ENCODE peak calls at places on chromosomes 2 and 18, in five cellular contexts. Z is PC-3; H is kidney; K is stimulated activated CD8-positive, alpha-beta memory T cell treated with anti-CD3 and anti-CD28 coated beads, Interleukin-4, amount 100 ng/mL, for 24 hours; B is mesenteric fat pad. X is an unnamed sample.

GRCh38 chr2:14756981-14757657 is 124.6 kb downstream of the LRATD1 start:
- DNase-seq in Z (peak), H (no peak), K (no peak), B (no peak), X (no peak)

GRCh38 chr2:186546842-186547241 is 43.0 kb upstream of the ITGAV start:
- DNase-seq in Z (no peak), H (no peak), K (no peak), B (no peak), X (no peak)

GRCh38 chr2:127721978-127722355 is 20.7 kb downstream of the SFT2D3 start:
- DNase-seq in Z (peak), H (no peak), K (no peak), B (no peak), X (no peak)

GRCh38 chr2:32064021-32064678 is 794 bp downstream of the SPAST start:
- DNase-seq in Z (no peak), H (no peak), K (no peak), B (peak), X (no peak)

GRCh38 chr18:78086931-78087330 is 837.3 kb downstream of the GALR1 start:
- DNase-seq in Z (no peak), H (no peak), K (no peak), B (no peak), X (no peak)

GRCh38 chr2:74474899-74475298 is 2.4 kb upstream of the MRPL53 start:
- DNase-seq in Z (no peak), H (peak), K (no peak), B (no peak), X (no peak)

GRCh38 chr2:42804338-42804737 is 12.0 kb upstream of the HAAO start:
- DNase-seq in Z (no peak), H (no peak), K (no peak), B (no peak), X (no peak)

GRCh38 chr2:46666044-46666662 is 186.8 kb downstream of the TMEM247 start:
- DNase-seq in Z (no peak), H (peak), K (no peak), B (no peak), X (no peak)

GRCh38 chr2:43075054-43075593 is 151.3 kb downstream of the ZFP36L2 start:
- DNase-seq in Z (peak), H (peak), K (no peak), B (peak), X (no peak)

GRCh38 chr2:20415511-20415918 is 31.4 kb upstream of the RHOB start:
- DNase-seq in Z (peak), H (no peak), K (no peak), B (peak), X (no peak)

GRCh38 chr18:64017870-64018269 is 48.0 kb downstream of the SERPINB8 start:
- DNase-seq in Z (peak), H (no peak), K (no peak), B (no peak), X (no peak)

GRCh38 chr2:203959265-203960034 is 22.9 kb downstream of the ICOS start:
- DNase-seq in Z (no peak), H (no peak), K (no peak), B (no peak), X (no peak)

GRCh38 chr18:1421502-1421901 is 516.8 kb downstream of the ADCYAP1 start:
- DNase-seq in Z (no peak), H (no peak), K (no peak), B (no peak), X (no peak)

GRCh38 chr2:42754776-42755140 is 9.2 kb downstream of the OXER1 start:
- DNase-seq in Z (no peak), H (no peak), K (no peak), B (no peak), X (no peak)

GRCh38 chr2:5123597-5124196 is 568.5 kb upstream of the SOX11 start:
- DNase-seq in Z (no peak), H (no peak), K (no peak), B (no peak), X (no peak)

GRCh38 chr2:106953236-106953635 is 67.3 kb upstream of the ST6GAL2 start:
- DNase-seq in Z (no peak), H (no peak), K (no peak), B (no peak), X (no peak)

GRCh38 chr2:43023791-43024514 is 202.5 kb downstream of the ZFP36L2 start:
- DNase-seq in Z (no peak), H (peak), K (no peak), B (no peak), X (no peak)

GRCh38 chr18:57951999-57952774 is 91.8 kb upstream of the NEDD4L start:
- DNase-seq in Z (no peak), H (no peak), K (no peak), B (no peak), X (no peak)

GRCh38 chr18:59272221-59272888 is 899 bp downstream of the RAX start:
- DNase-seq in Z (no peak), H (peak), K (no peak), B (no peak), X (no peak)

GRCh38 chr18:59767732-59768131 is 70.5 kb upstream of the CCBE1 start:
- DNase-seq in Z (no peak), H (no peak), K (no peak), B (no peak), X (no peak)

GRCh38 chr18:22705328-22705727 is 227.8 kb upstream of the RBBP8 start:
- DNase-seq in Z (peak), H (no peak), K (no peak), B (no peak), X (no peak)

GRCh38 chr2:102005989-102006885 is 14.5 kb downstream of the IL1R2 start:
- DNase-seq in Z (peak), H (no peak), K (no peak), B (no peak), X (no peak)

GRCh38 chr2:6664662-6665061 is 201.0 kb downstream of the CMPK2 start:
- DNase-seq in Z (no peak), H (no peak), K (no peak), B (no peak), X (no peak)

GRCh38 chr2:233418761-233419625 is 64.7 kb downstream of the DGKD start:
- DNase-seq in Z (peak), H (no peak), K (peak), B (peak), X (peak)

GRCh38 chr2:61733563-61733962 is 120.3 kb downstream of the FAM161A start:
- DNase-seq in Z (no peak), H (no peak), K (no peak), B (no peak), X (no peak)

GRCh38 chr2:133390151-133390550 is 178.1 kb downstream of the NCKAP5 start:
- DNase-seq in Z (peak), H (no peak), K (no peak), B (no peak), X (no peak)

GRCh38 chr2:6784299-6784698 is 81.4 kb downstream of the CMPK2 start:
- DNase-seq in Z (no peak), H (no peak), K (no peak), B (no peak), X (no peak)

GRCh38 chr2:100504542-100504941 is 34.3 kb downstream of the NMS start:
- DNase-seq in Z (no peak), H (no peak), K (no peak), B (no peak), X (no peak)

GRCh38 chr2:48568551-48568950 is 38.6 kb downstream of the STON1 start:
- DNase-seq in Z (no peak), H (no peak), K (no peak), B (no peak), X (no peak)

GRCh38 chr2:24830351-24830750 is 37.1 kb downstream of the CENPO start:
- DNase-seq in Z (peak), H (no peak), K (no peak), B (no peak), X (no peak)

GRCh38 chr2:149808556-149808955 is 221.0 kb upstream of the MMADHC start:
- DNase-seq in Z (no peak), H (no peak), K (no peak), B (no peak), X (no peak)

GRCh38 chr2:145160855-145161254 is 640.9 kb upstream of the ZEB2 start:
- DNase-seq in Z (no peak), H (no peak), K (no peak), B (no peak), X (no peak)

GRCh38 chr2:37389984-37390765 is 45.7 kb downstream of the QPCT start:
- DNase-seq in Z (peak), H (no peak), K (peak), B (no peak), X (peak)

GRCh38 chr2:240460781-240461431 is 25.4 kb downstream of the GPC1 start:
- DNase-seq in Z (no peak), H (peak), K (no peak), B (peak), X (no peak)

GRCh38 chr18:5424903-5425302 is 118.9 kb downstream of the EPB41L3 start:
- DNase-seq in Z (peak), H (no peak), K (no peak), B (no peak), X (no peak)

GRCh38 chr2:237574894-237575868 is 8.8 kb downstream of the PRLH start:
- DNase-seq in Z (peak), H (peak), K (no peak), B (no peak), X (no peak)